ENCODE peak calls at places on chromosomes 4 and X, in six cellular contexts. K is lower lobe of right lung, S is psoas muscle, B is ovary, R is WERI-Rb-1, D is aorta. Z is an unnamed sample.

GRCh38 chr4:38563703-38564490 is 100.1 kb upstream of the KLF3 start:
- DNase-seq in K (no peak), S (no peak), B (no peak), R (peak; percentile 89), D (no peak), Z (no peak)

GRCh38 chr4:3408793-3409330 is 32.9 kb upstream of the HGFAC start:
- DNase-seq in K (no peak), S (peak; percentile 26), B (no peak), R (peak; percentile 2), D (no peak), Z (no peak)

GRCh38 chr4:118954246-118954645 is 65.6 kb downstream of the SYNPO2 start:
- DNase-seq in K (no peak), S (no peak), B (no peak), R (no peak), D (no peak), Z (no peak)

GRCh38 chrX:34365482-34365881 is 233.4 kb upstream of the FAM47A start:
- DNase-seq in K (no peak), S (no peak), B (no peak), R (no peak), D (no peak), Z (no peak)

GRCh38 chr4:84441758-84442377 is 57.2 kb downstream of the NKX6-1 start:
- DNase-seq in K (no peak), S (no peak), B (no peak), R (no peak), D (no peak), Z (no peak)

GRCh38 chrX:107721318-107721717 is 54.3 kb downstream of the TSC22D3 start:
- DNase-seq in K (peak; percentile 50), S (peak; percentile 51), B (no peak), R (no peak), D (no peak), Z (no peak)

GRCh38 chrX:11380187-11380586 is 87.0 kb downstream of the AMELX start:
- DNase-seq in K (no peak), S (no peak), B (no peak), R (no peak), D (no peak), Z (no peak)

GRCh38 chrX:15436220-15436619 is 52.0 kb upstream of the VEGFD start:
- DNase-seq in K (no peak), S (no peak), B (no peak), R (no peak), D (no peak), Z (no peak)

GRCh38 chrX:104122829-104123228 is 10.5 kb downstream of the ZCCHC18 start:
- DNase-seq in K (no peak), S (no peak), B (no peak), R (no peak), D (no peak), Z (no peak)

GRCh38 chrX:106415276-106415895 is 196.4 kb upstream of the RADX start:
- DNase-seq in K (no peak), S (no peak), B (no peak), R (peak; percentile 11), D (no peak), Z (no peak)

GRCh38 chrX:12936947-12937346 is 30.5 kb downstream of the TLR8 start:
- DNase-seq in K (no peak), S (no peak), B (no peak), R (no peak), D (no peak), Z (no peak)

GRCh38 chr4:57219389-57219890 is 109.3 kb upstream of the IGFBP7 start:
- DNase-seq in K (no peak), S (no peak), B (no peak), R (no peak), D (no peak), Z (no peak)

DNA sequence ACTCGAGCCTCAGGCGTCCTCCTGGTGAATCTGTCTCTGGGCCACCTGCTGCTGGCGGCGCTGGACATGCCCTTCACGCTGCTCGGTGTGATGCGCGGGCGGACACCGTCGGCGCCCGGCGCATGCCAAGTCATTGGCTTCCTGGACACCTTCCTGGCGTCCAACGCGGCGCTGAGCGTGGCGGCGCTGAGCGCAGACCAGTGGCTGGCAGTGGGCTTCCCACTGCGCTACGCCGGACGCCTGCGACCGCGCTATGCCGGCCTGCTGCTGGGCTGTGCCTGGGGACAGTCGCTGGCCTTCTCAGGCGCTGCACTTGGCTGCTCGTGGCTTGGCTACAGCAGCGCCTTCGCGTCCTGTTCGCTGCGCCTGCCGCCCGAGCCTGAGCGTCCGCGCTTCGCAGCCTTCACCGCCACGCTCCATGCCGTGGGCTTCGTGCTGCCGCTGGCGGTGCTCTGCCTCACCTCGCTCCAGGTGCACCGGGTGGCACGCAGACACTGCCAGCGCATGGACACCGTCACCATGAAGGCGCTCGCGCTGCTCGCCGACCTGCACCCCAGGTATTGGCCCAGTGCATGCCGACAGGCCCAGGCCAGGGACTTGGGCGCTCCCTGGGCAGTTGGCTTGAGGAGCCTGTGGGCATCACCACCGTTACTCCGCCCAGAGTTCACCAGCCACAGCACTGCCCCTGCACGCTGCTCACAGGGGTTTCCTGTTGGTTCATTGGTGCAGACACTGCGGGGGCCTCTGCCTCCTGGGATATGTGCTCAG is 1.1 kb downstream of the GPR78 start:
- DNase-seq in K (no peak), S (peak; percentile 39), B (no peak), R (no peak), D (no peak), Z (no peak)
- H3K4me3 ChIP-seq in K (no peak overlapping the region), S (no peak overlapping the region), B (no peak overlapping the region), R (no peak overlapping the region), D (no peak overlapping the region), Z (no peak overlapping the region)

DNA sequence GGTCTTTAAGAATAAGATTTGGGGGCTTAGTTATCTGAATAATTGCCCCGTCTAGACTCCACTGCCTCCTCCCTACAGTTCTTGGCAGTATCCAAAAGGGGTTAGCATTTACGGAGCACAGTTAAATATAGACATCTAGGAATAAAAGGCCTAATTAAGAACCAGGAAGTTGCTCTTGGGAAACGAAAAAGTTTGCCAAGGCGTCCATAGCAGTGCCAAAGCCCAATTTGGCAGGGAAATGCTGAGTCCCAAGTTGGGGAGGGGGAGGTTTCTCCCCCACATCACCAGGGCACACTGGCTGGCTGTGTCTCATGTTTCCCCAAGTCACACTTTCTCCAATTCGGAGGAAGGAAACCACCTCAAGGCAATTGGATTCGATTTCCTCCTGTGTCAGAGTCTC is 338.7 kb downstream of the FBXW7 start:
- DNase-seq in K (no peak), S (no peak), B (no peak), R (no peak), D (no peak), Z (no peak)
- H3K36me3 ChIP-seq in K (no peaks in the 10 kb centered on the region), S (no peaks in the 10 kb centered on the region), B (no peaks in the 10 kb centered on the region), R (no peaks in the 10 kb centered on the region), D (no peaks in the 10 kb centered on the region), Z (no peaks in the 10 kb centered on the region)

GRCh38 chr4:169047967-169048366 is 37.9 kb upstream of the CBR4 start:
- DNase-seq in K (no peak), S (no peak), B (no peak), R (no peak), D (no peak), Z (no peak)
- H3K4me3 ChIP-seq in K (no peak overlapping the region), S (no peak overlapping the region), B (no peak overlapping the region), R (no peak overlapping the region), D (no peak overlapping the region), Z (no peak overlapping the region)

DNA sequence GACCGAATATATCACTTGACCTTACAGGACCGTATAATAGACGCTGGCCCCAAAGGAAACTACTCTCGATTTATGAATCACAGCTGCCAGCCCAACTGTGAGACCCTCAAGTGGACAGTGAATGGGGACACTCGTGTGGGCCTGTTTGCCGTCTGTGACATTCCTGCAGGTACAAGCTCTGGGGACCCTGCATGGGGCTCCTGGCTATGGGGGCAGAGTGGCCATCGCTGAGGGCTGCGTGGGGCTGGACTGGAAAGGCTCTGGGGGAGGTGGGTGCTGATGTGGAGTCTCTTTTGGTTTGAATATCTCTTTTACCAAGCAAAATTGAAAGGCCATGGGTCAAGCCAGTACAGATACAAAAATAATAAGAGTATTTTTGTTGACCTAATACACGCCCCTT is 33.9 kb downstream of the NELFA start:
- DNase-seq in K (no peak), S (peak; percentile 10), B (no peak), R (no peak), D (peak; percentile 18), Z (no peak)
- H3K36me3 ChIP-seq in K (peaks cover 80% of the 10 kb centered on the region), S (peaks cover 65% of the 10 kb centered on the region), B (no peaks in the 10 kb centered on the region), R (peaks cover 99% of the 10 kb centered on the region), D (peaks cover 8% of the 10 kb centered on the region), Z (peaks cover 3% of the 10 kb centered on the region)

DNA sequence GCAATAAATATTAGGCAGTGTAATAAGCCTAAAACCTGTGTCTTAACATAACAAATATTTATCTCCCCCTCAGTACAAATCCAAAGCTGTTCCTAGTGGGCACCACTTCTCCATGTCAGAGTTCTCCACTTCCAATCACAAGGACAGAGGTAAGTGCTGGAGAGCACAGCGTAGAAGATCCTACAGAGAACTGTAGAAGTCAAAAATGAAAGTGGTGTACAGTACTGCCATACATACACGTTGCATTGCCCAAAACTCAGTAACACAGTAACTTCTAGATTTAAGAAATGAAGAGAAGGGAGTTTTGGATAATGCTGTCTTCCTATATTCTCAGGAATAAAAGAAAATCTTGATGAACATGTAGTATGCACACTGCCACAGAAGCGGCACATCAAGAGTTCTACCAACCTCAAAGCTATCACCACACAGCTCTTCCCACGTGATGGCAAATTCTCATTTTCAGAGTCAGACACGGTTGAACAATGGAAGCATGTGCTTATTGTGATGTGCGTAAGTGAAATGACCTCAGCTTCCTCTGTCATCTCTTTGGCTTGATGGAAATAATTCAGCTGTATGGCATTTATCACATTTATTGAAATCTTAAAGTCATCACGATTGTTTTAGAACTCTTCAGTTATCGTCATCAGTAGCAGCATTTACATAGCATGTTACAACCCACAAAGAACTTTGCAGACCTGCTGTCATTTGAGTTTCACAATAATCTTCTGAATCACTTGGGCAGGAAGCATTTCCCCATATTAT is 27.1 kb upstream of the SPANXN4 start:
- DNase-seq in K (no peak), S (no peak), B (no peak), R (no peak), D (no peak), Z (no peak)
- H3K4me3 ChIP-seq in K (no peak overlapping the region), S (no peak overlapping the region), B (no peak overlapping the region), R (no peak overlapping the region), D (no peak overlapping the region), Z (no peak overlapping the region)

GRCh38 chr4:78596111-78596742 is 44.7 kb downstream of the ANXA3 start:
- DNase-seq in K (no peak), S (no peak), B (no peak), R (no peak), D (no peak), Z (no peak)
- H3K36me3 ChIP-seq in K (peaks cover 36% of the 10 kb centered on the region), S (peaks cover 3% of the 10 kb centered on the region), B (no peaks in the 10 kb centered on the region), R (no peaks in the 10 kb centered on the region), D (no peaks in the 10 kb centered on the region), Z (no peaks in the 10 kb centered on the region)

GRCh38 chrX:45479196-45479834 is 278.6 kb upstream of the DIPK2B start:
- DNase-seq in K (no peak), S (no peak), B (no peak), R (no peak), D (no peak), Z (no peak)

GRCh38 chrX:45485682-45486081 is 285.0 kb upstream of the DIPK2B start:
- DNase-seq in K (no peak), S (no peak), B (no peak), R (no peak), D (no peak), Z (no peak)

DNA sequence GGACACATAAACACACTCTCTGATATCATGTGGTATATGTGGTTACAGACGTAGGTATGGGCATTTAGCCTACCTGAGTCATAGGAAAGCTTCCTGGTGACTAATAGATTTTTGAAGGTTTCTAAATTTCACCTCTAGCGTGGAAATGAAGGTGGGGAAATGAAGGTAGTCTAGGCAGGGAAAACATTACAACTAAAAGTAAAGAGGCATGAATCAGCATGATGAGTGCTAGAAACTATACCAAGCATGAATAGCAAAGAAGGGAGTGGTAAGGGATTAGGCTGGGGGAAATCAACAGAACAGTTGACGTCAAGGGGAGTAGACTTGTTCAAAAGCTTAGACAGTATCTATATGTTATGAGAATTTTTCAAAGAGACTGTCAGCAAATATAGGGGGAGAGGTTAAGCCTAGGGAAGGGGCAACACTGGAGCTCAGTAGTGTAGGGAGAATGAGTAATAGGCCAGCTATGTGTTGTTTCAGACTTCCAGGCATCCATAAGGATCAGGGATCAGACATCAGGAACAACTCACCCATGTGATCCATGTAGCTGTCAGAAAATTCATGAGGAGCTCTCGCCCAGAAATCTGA is 279.3 kb upstream of the DIPK2B start:
- DNase-seq in K (no peak), S (no peak), B (no peak), R (no peak), D (no peak), Z (no peak)
- H3K4me3 ChIP-seq in K (no peak overlapping the region), S (no peak overlapping the region), B (no peak overlapping the region), R (no peak overlapping the region), D (no peak overlapping the region), Z (no peak overlapping the region)